ENCODE peak calls at places on chromosomes 7 and 10, in six cellular contexts. One of them, this sample, is unnamed. For H3K27me3, the result is how much of the 10 kb centered on the place peaks cover.

GRCh38 chr7:6436385-6436685 is 11.4 kb downstream of the DAGLB start:
- DNase-seq in astrocyte: no peak
- DNase-seq in uterus: no peak
- DNase-seq in sigmoid colon: no peak
- DNase-seq in lower lobe of right lung: no peak
- DNase-seq in neuronal stem cell: no peak
- DNase-seq in this sample: no peak

GRCh38 chr7:83484266-83484665 is 164.7 kb downstream of the SEMA3E start:
- DNase-seq in astrocyte: no peak
- DNase-seq in neuronal stem cell: no peak
- DNase-seq in sigmoid colon: no peak
- DNase-seq in uterus: no peak
- DNase-seq in lower lobe of right lung: no peak
- DNase-seq in this sample: no peak

GRCh38 chr7:2487586-2488271 is 11.5 kb upstream of the GRIFIN start:
- DNase-seq in astrocyte: no peak
- DNase-seq in lower lobe of right lung: no peak
- DNase-seq in sigmoid colon: no peak
- DNase-seq in uterus: peak
- DNase-seq in neuronal stem cell: no peak
- DNase-seq in this sample: peak

GRCh38 chr10:89086801-89087513 is 96.4 kb downstream of the FAS start:
- DNase-seq in sigmoid colon: peak
- DNase-seq in lower lobe of right lung: peak
- DNase-seq in neuronal stem cell: no peak
- DNase-seq in uterus: peak
- DNase-seq in astrocyte: no peak
- DNase-seq in this sample: peak

GRCh38 chr10:84140036-84140379 is 699 bp downstream of the GHITM start:
- DNase-seq in neuronal stem cell: no peak
- DNase-seq in uterus: no peak
- DNase-seq in sigmoid colon: no peak
- DNase-seq in astrocyte: peak
- DNase-seq in lower lobe of right lung: no peak
- DNase-seq in this sample: no peak

GRCh38 chr7:128304212-128304611 is 39.5 kb downstream of the RBM28 start:
- DNase-seq in uterus: no peak
- DNase-seq in sigmoid colon: no peak
- DNase-seq in astrocyte: no peak
- DNase-seq in neuronal stem cell: no peak
- DNase-seq in lower lobe of right lung: no peak
- DNase-seq in this sample: no peak

GRCh38 chr10:87740232-87740631 is 77.8 kb downstream of the ATAD1 start:
- DNase-seq in neuronal stem cell: no peak
- DNase-seq in sigmoid colon: no peak
- DNase-seq in uterus: no peak
- DNase-seq in lower lobe of right lung: no peak
- DNase-seq in astrocyte: peak
- DNase-seq in this sample: no peak

GRCh38 chr10:133520193-133520738 is 6.9 kb upstream of the CYP2E1 start:
- DNase-seq in neuronal stem cell: no peak
- DNase-seq in sigmoid colon: peak
- DNase-seq in astrocyte: no peak
- DNase-seq in lower lobe of right lung: peak
- DNase-seq in uterus: peak
- DNase-seq in this sample: peak

GRCh38 chr10:125009580-125010235 is 67.8 kb downstream of the ZRANB1 start:
- DNase-seq in astrocyte: no peak
- DNase-seq in sigmoid colon: peak
- DNase-seq in lower lobe of right lung: peak
- DNase-seq in uterus: no peak
- DNase-seq in neuronal stem cell: no peak
- DNase-seq in this sample: peak

GRCh38 chr10:99540673-99541531 is 8.2 kb downstream of the NKX2-3 start:
- DNase-seq in uterus: no peak
- DNase-seq in neuronal stem cell: no peak
- DNase-seq in sigmoid colon: peak
- DNase-seq in lower lobe of right lung: no peak
- DNase-seq in astrocyte: no peak
- DNase-seq in this sample: no peak

GRCh38 chr10:44316187-44316921 is 68.5 kb downstream of the CXCL12 start:
- DNase-seq in sigmoid colon: no peak
- DNase-seq in neuronal stem cell: no peak
- DNase-seq in astrocyte: no peak
- DNase-seq in uterus: no peak
- DNase-seq in lower lobe of right lung: no peak
- DNase-seq in this sample: no peak

GRCh38 chr7:12436896-12437535 is 33.4 kb upstream of the VWDE start:
- DNase-seq in uterus: no peak
- DNase-seq in neuronal stem cell: peak
- DNase-seq in astrocyte: peak
- DNase-seq in lower lobe of right lung: no peak
- DNase-seq in sigmoid colon: no peak
- DNase-seq in this sample: no peak

GRCh38 chr7:45347804-45348203 is 190.2 kb downstream of the RAMP3 start:
- DNase-seq in neuronal stem cell: no peak
- DNase-seq in uterus: no peak
- DNase-seq in lower lobe of right lung: no peak
- DNase-seq in sigmoid colon: no peak
- DNase-seq in astrocyte: peak
- DNase-seq in this sample: no peak

GRCh38 chr7:29019896-29020295 is 61.8 kb upstream of the TRIL start:
- DNase-seq in lower lobe of right lung: no peak
- DNase-seq in sigmoid colon: no peak
- DNase-seq in uterus: no peak
- DNase-seq in neuronal stem cell: no peak
- DNase-seq in astrocyte: no peak
- DNase-seq in this sample: peak

DNA sequence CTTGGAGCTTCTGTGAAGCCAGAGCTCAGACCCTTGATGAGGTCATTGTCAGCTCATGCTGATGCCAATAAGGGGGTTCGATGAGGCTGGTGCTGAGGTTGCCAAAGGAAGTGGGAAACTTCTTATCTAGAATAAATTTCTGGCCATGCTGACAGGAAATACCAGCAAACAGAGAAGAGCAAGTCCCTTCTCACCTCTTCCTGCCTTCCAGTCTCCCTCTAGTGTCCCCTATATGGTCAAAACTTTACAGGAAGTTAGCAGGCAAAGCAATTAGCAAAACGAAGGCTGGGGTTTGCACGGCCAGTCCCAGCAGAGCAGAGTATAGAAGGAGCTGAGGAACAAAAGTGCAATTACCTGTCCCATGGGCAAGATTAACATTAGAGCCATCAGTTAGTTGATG is 15.1 kb upstream of the NEUROG3 start:
- DNase-seq in sigmoid colon: no peak
- DNase-seq in lower lobe of right lung: no peak
- DNase-seq in astrocyte: no peak
- DNase-seq in uterus: no peak
- DNase-seq in neuronal stem cell: no peak
- DNase-seq in this sample: no peak
- H3K27me3 ChIP-seq in sigmoid colon: under half
- H3K27me3 ChIP-seq in lower lobe of right lung: under half
- H3K27me3 ChIP-seq in astrocyte: under half
- H3K27me3 ChIP-seq in uterus: under half
- H3K27me3 ChIP-seq in neuronal stem cell: under half
- H3K27me3 ChIP-seq in this sample: under half

GRCh38 chr10:29881811-29882210 is 177.6 kb downstream of the JCAD start:
- DNase-seq in neuronal stem cell: no peak
- DNase-seq in astrocyte: no peak
- DNase-seq in lower lobe of right lung: no peak
- DNase-seq in uterus: peak
- DNase-seq in sigmoid colon: no peak
- DNase-seq in this sample: no peak

GRCh38 chr10:29882766-29883165 is 176.6 kb downstream of the JCAD start:
- DNase-seq in sigmoid colon: no peak
- DNase-seq in neuronal stem cell: no peak
- DNase-seq in uterus: no peak
- DNase-seq in astrocyte: no peak
- DNase-seq in lower lobe of right lung: no peak
- DNase-seq in this sample: peak

GRCh38 chr10:29883231-29883630 is 176.2 kb downstream of the JCAD start:
- DNase-seq in uterus: no peak
- DNase-seq in astrocyte: no peak
- DNase-seq in lower lobe of right lung: no peak
- DNase-seq in neuronal stem cell: no peak
- DNase-seq in sigmoid colon: no peak
- DNase-seq in this sample: no peak

GRCh38 chr10:29881336-29881751 is 178.0 kb downstream of the JCAD start:
- DNase-seq in astrocyte: no peak
- DNase-seq in uterus: peak
- DNase-seq in neuronal stem cell: no peak
- DNase-seq in lower lobe of right lung: no peak
- DNase-seq in sigmoid colon: peak
- DNase-seq in this sample: peak

DNA sequence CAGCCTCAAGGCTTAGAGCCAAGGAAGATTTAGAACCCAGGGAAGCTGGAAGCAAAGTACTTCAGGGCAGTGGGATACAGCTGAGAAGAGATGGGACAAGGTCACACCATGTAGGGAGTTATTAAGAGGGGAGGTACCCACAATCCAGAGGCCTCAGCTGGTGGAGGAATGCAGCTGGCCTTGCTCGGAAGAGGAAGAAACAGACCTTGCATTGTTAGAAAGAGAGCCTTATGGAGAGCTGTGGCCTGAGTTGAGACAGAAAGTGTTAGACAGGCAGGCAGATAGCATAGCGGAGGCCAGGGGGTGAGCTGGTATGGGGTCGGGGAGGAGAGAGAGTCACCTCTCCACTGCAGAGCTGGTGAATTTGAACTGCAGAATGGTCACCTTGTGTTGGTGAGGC is 173.1 kb downstream of the JCAD start:
- DNase-seq in astrocyte: no peak
- DNase-seq in uterus: no peak
- DNase-seq in lower lobe of right lung: no peak
- DNase-seq in neuronal stem cell: no peak
- DNase-seq in sigmoid colon: no peak
- DNase-seq in this sample: no peak
- H3K27ac ChIP-seq in astrocyte: no peak
- H3K27ac ChIP-seq in uterus: no peak
- H3K27ac ChIP-seq in lower lobe of right lung: no peak
- H3K27ac ChIP-seq in neuronal stem cell: no peak
- H3K27ac ChIP-seq in sigmoid colon: no peak
- H3K27ac ChIP-seq in this sample: no peak

GRCh38 chr10:76017026-76017732 is 585.8 kb downstream of the LRMDA start:
- DNase-seq in astrocyte: no peak
- DNase-seq in lower lobe of right lung: no peak
- DNase-seq in sigmoid colon: no peak
- DNase-seq in uterus: no peak
- DNase-seq in neuronal stem cell: no peak
- DNase-seq in this sample: no peak

GRCh38 chr10:76017733-76018433 is 586.5 kb downstream of the LRMDA start:
- DNase-seq in uterus: no peak
- DNase-seq in lower lobe of right lung: no peak
- DNase-seq in astrocyte: no peak
- DNase-seq in neuronal stem cell: no peak
- DNase-seq in sigmoid colon: no peak
- DNase-seq in this sample: no peak

GRCh38 chr10:76010703-76011102 is 579.3 kb downstream of the LRMDA start:
- DNase-seq in lower lobe of right lung: no peak
- DNase-seq in neuronal stem cell: no peak
- DNase-seq in uterus: no peak
- DNase-seq in sigmoid colon: no peak
- DNase-seq in astrocyte: peak
- DNase-seq in this sample: no peak

GRCh38 chr10:76012928-76013327 is 581.5 kb downstream of the LRMDA start:
- DNase-seq in uterus: no peak
- DNase-seq in sigmoid colon: no peak
- DNase-seq in astrocyte: no peak
- DNase-seq in lower lobe of right lung: no peak
- DNase-seq in neuronal stem cell: peak
- DNase-seq in this sample: no peak

GRCh38 chr10:76015245-76015644 is 583.8 kb downstream of the LRMDA start:
- DNase-seq in uterus: no peak
- DNase-seq in sigmoid colon: peak
- DNase-seq in astrocyte: no peak
- DNase-seq in lower lobe of right lung: no peak
- DNase-seq in neuronal stem cell: no peak
- DNase-seq in this sample: peak
- H3K27me3 ChIP-seq in uterus: under half
- H3K27me3 ChIP-seq in sigmoid colon: under half
- H3K27me3 ChIP-seq in astrocyte: under half
- H3K27me3 ChIP-seq in lower lobe of right lung: under half
- H3K27me3 ChIP-seq in neuronal stem cell: under half
- H3K27me3 ChIP-seq in this sample: under half

GRCh38 chr10:130213286-130214080 is 77.3 kb downstream of the GLRX3 start:
- DNase-seq in astrocyte: no peak
- DNase-seq in uterus: no peak
- DNase-seq in sigmoid colon: no peak
- DNase-seq in neuronal stem cell: no peak
- DNase-seq in lower lobe of right lung: no peak
- DNase-seq in this sample: no peak
- H3K27ac ChIP-seq in astrocyte: no peak
- H3K27ac ChIP-seq in uterus: no peak
- H3K27ac ChIP-seq in sigmoid colon: no peak
- H3K27ac ChIP-seq in neuronal stem cell: no peak
- H3K27ac ChIP-seq in lower lobe of right lung: no peak
- H3K27ac ChIP-seq in this sample: no peak

GRCh38 chr10:71542476-71542875 is 145.8 kb downstream of the CDH23 start:
- DNase-seq in lower lobe of right lung: no peak
- DNase-seq in astrocyte: no peak
- DNase-seq in uterus: no peak
- DNase-seq in neuronal stem cell: no peak
- DNase-seq in sigmoid colon: no peak
- DNase-seq in this sample: peak

GRCh38 chr10:71547290-71547689 is 150.6 kb downstream of the CDH23 start:
- DNase-seq in astrocyte: no peak
- DNase-seq in sigmoid colon: no peak
- DNase-seq in uterus: no peak
- DNase-seq in neuronal stem cell: no peak
- DNase-seq in lower lobe of right lung: no peak
- DNase-seq in this sample: peak

GRCh38 chr10:71546220-71546619 is 149.5 kb downstream of the CDH23 start:
- DNase-seq in neuronal stem cell: no peak
- DNase-seq in sigmoid colon: no peak
- DNase-seq in astrocyte: no peak
- DNase-seq in lower lobe of right lung: no peak
- DNase-seq in uterus: no peak
- DNase-seq in this sample: peak

GRCh38 chr10:71543608-71544158 is 147.0 kb downstream of the CDH23 start:
- DNase-seq in astrocyte: no peak
- DNase-seq in uterus: no peak
- DNase-seq in neuronal stem cell: no peak
- DNase-seq in sigmoid colon: no peak
- DNase-seq in lower lobe of right lung: no peak
- DNase-seq in this sample: no peak

GRCh38 chr10:71545001-71545400 is 148.3 kb downstream of the CDH23 start:
- DNase-seq in uterus: no peak
- DNase-seq in astrocyte: no peak
- DNase-seq in sigmoid colon: no peak
- DNase-seq in neuronal stem cell: no peak
- DNase-seq in lower lobe of right lung: no peak
- DNase-seq in this sample: peak
- H3K27me3 ChIP-seq in uterus: under half
- H3K27me3 ChIP-seq in astrocyte: under half
- H3K27me3 ChIP-seq in sigmoid colon: under half
- H3K27me3 ChIP-seq in neuronal stem cell: under half
- H3K27me3 ChIP-seq in lower lobe of right lung: under half
- H3K27me3 ChIP-seq in this sample: under half

This sample was measured in right cardiac atrium.